ENCODE peak calls at places on chromosomes 4 and X, in five cellular contexts. One of them, this sample, is unnamed.

GRCh38 chr4:143728171-143728570 is 27.7 kb upstream of the FREM3 start:
- DNase-seq in psoas muscle: no peak
- DNase-seq in tibial nerve: no peak
- DNase-seq in cardiac muscle cell: no peak
- DNase-seq in breast epithelium: no peak
- DNase-seq in this sample: no peak

GRCh38 chrX:127300511-127300910 is 481.0 kb downstream of the PRR32 start:
- DNase-seq in psoas muscle: no peak
- DNase-seq in cardiac muscle cell: no peak
- DNase-seq in tibial nerve: no peak
- DNase-seq in breast epithelium: no peak
- DNase-seq in this sample: no peak

GRCh38 chrX:42755820-42756219 is 22.1 kb downstream of the PPP1R2C start:
- DNase-seq in psoas muscle: peak; percentile 41
- DNase-seq in cardiac muscle cell: no peak
- DNase-seq in tibial nerve: peak; percentile 31
- DNase-seq in breast epithelium: no peak
- DNase-seq in this sample: no peak

GRCh38 chr4:114563536-114564315 is 34.9 kb upstream of the UGT8 start:
- DNase-seq in breast epithelium: no peak
- DNase-seq in cardiac muscle cell: no peak
- DNase-seq in tibial nerve: no peak
- DNase-seq in psoas muscle: no peak
- DNase-seq in this sample: no peak

GRCh38 chr4:7155611-7156071 is 36.7 kb upstream of the SORCS2 start:
- DNase-seq in psoas muscle: no peak
- DNase-seq in tibial nerve: no peak
- DNase-seq in breast epithelium: peak; percentile 50
- DNase-seq in cardiac muscle cell: no peak
- DNase-seq in this sample: no peak

GRCh38 chr4:179110356-179110755 is 1668.1 kb upstream of the AGA start:
- DNase-seq in psoas muscle: no peak
- DNase-seq in tibial nerve: no peak
- DNase-seq in cardiac muscle cell: no peak
- DNase-seq in breast epithelium: no peak
- DNase-seq in this sample: no peak

GRCh38 chr4:83329521-83330105 is 5.0 kb downstream of the HPSE start:
- DNase-seq in psoas muscle: no peak
- DNase-seq in breast epithelium: no peak
- DNase-seq in tibial nerve: no peak
- DNase-seq in cardiac muscle cell: no peak
- DNase-seq in this sample: no peak

GRCh38 chrX:101415180-101416130 is 7.4 kb downstream of the HNRNPH2 start:
- DNase-seq in cardiac muscle cell: peak; percentile 60
- DNase-seq in psoas muscle: no peak
- DNase-seq in breast epithelium: no peak
- DNase-seq in tibial nerve: peak; percentile 39
- DNase-seq in this sample: peak; percentile 57

GRCh38 chr4:55503164-55503563 is 43.5 kb downstream of the CLOCK start:
- DNase-seq in cardiac muscle cell: no peak
- DNase-seq in breast epithelium: no peak
- DNase-seq in psoas muscle: no peak
- DNase-seq in tibial nerve: no peak
- DNase-seq in this sample: no peak

GRCh38 chr4:25702848-25703247 is 47.2 kb downstream of the SLC34A2 start:
- DNase-seq in tibial nerve: peak; percentile 23
- DNase-seq in cardiac muscle cell: peak; percentile 32
- DNase-seq in psoas muscle: peak; percentile 15
- DNase-seq in breast epithelium: no peak
- DNase-seq in this sample: no peak

GRCh38 chr4:163165217-163166017 is 1.3 kb downstream of the NAF1 start:
- DNase-seq in tibial nerve: no peak
- DNase-seq in psoas muscle: no peak
- DNase-seq in breast epithelium: no peak
- DNase-seq in cardiac muscle cell: no peak
- DNase-seq in this sample: no peak

GRCh38 chr4:54498661-54499111 is 159.1 kb upstream of the KIT start:
- DNase-seq in breast epithelium: no peak
- DNase-seq in psoas muscle: no peak
- DNase-seq in tibial nerve: no peak
- DNase-seq in cardiac muscle cell: no peak
- DNase-seq in this sample: no peak

GRCh38 chr4:4386736-4387392 is at the start of gene NSG1:
- DNase-seq in breast epithelium: no peak
- DNase-seq in cardiac muscle cell: peak; percentile 72
- DNase-seq in psoas muscle: no peak
- DNase-seq in tibial nerve: no peak
- DNase-seq in this sample: no peak

GRCh38 chr4:119873132-119873531 is 193.5 kb downstream of the MAD2L1 start:
- DNase-seq in cardiac muscle cell: no peak
- DNase-seq in breast epithelium: no peak
- DNase-seq in psoas muscle: no peak
- DNase-seq in tibial nerve: no peak
- DNase-seq in this sample: no peak

GRCh38 chrX:31435592-31435991 is 363.8 kb upstream of the FTHL17 start:
- DNase-seq in cardiac muscle cell: peak; percentile 47
- DNase-seq in tibial nerve: peak; percentile 6
- DNase-seq in psoas muscle: no peak
- DNase-seq in breast epithelium: no peak
- DNase-seq in this sample: no peak

GRCh38 chr4:8067945-8068894 is 90.4 kb downstream of the ABLIM2 start:
- DNase-seq in cardiac muscle cell: no peak
- DNase-seq in psoas muscle: peak; percentile 68
- DNase-seq in breast epithelium: no peak
- DNase-seq in tibial nerve: no peak
- DNase-seq in this sample: no peak

GRCh38 chrX:34734383-34734782 is 77.3 kb upstream of the TMEM47 start:
- DNase-seq in tibial nerve: no peak
- DNase-seq in psoas muscle: no peak
- DNase-seq in cardiac muscle cell: no peak
- DNase-seq in breast epithelium: no peak
- DNase-seq in this sample: no peak

GRCh38 chr4:1578968-1579833 is 104.9 kb downstream of the FAM53A start:
- DNase-seq in breast epithelium: no peak
- DNase-seq in cardiac muscle cell: peak; percentile 39
- DNase-seq in tibial nerve: peak; percentile 67
- DNase-seq in psoas muscle: peak; percentile 86
- DNase-seq in this sample: peak; percentile 78

GRCh38 chr4:151694819-151695730 is 65.7 kb downstream of the GATB start:
- DNase-seq in tibial nerve: no peak
- DNase-seq in cardiac muscle cell: peak; percentile 83
- DNase-seq in breast epithelium: no peak
- DNase-seq in psoas muscle: no peak
- DNase-seq in this sample: no peak

GRCh38 chr4:110135523-110135922 is 62.9 kb downstream of the ELOVL6 start:
- DNase-seq in breast epithelium: no peak
- DNase-seq in psoas muscle: no peak
- DNase-seq in cardiac muscle cell: no peak
- DNase-seq in tibial nerve: no peak
- DNase-seq in this sample: no peak

GRCh38 chr4:149203256-149204001 is 612.2 kb downstream of the IQCM start:
- DNase-seq in tibial nerve: no peak
- DNase-seq in cardiac muscle cell: peak; percentile 79
- DNase-seq in psoas muscle: no peak
- DNase-seq in breast epithelium: no peak
- DNase-seq in this sample: no peak

GRCh38 chr4:1937550-1937949 is 66.4 kb downstream of the NSD2 start:
- DNase-seq in breast epithelium: no peak
- DNase-seq in psoas muscle: no peak
- DNase-seq in cardiac muscle cell: no peak
- DNase-seq in tibial nerve: no peak
- DNase-seq in this sample: no peak

GRCh38 chr4:22514431-22514830 is 1.4 kb downstream of the ADGRA3 start:
- DNase-seq in tibial nerve: no peak
- DNase-seq in cardiac muscle cell: no peak
- DNase-seq in breast epithelium: no peak
- DNase-seq in psoas muscle: no peak
- DNase-seq in this sample: no peak

DNA sequence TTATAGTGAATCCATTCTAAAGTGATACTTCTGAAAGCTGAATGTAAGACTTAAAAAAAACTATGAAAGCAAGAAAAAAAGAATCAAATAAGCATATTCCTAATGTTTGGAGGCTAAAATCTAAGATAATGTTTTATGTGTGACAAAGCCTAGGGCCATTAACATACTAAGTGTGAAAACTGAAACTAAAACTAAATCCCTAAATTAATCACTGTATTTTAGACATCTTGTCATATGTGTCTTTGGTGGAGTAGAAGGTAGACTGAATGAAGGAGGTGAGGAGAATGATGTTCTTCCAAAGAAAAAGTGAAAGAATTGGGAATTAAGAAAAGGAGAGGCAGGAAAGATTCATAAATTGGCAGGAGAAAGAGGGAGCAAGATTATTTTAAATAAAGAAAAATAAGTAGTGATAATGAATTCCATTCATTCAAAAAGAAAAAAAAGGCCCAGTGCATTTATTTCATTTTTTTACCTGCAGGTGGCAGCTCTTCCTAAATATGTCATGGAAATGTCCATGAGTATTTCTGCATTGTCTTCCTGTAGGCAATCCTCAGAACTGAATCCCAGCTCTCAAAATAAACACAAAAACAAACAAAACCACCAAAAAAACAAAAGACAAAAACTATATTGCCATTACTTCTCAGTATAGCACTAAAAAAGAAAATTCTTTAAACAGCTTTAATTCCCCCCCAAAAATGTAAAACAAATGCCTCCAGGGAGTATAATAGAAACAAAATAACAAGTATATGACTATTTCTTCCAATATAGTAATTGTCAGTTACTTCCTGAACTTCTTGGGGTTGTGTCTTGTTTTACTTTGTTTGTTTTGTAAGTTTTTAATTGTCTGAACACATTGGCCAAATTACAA is 17.0 kb upstream of the AP1AR start:
- DNase-seq in tibial nerve: no peak
- DNase-seq in cardiac muscle cell: peak; percentile 20
- DNase-seq in breast epithelium: no peak
- DNase-seq in psoas muscle: no peak
- DNase-seq in this sample: no peak
- TF ChIP-seq CTCF in tibial nerve: peak; percentile 26
- TF ChIP-seq CTCF in cardiac muscle cell: peak; percentile 42
- TF ChIP-seq CTCF in breast epithelium: peak; percentile 53
- TF ChIP-seq CTCF in psoas muscle: peak; percentile 54
- TF ChIP-seq CTCF in this sample: peak; percentile 33

DNA sequence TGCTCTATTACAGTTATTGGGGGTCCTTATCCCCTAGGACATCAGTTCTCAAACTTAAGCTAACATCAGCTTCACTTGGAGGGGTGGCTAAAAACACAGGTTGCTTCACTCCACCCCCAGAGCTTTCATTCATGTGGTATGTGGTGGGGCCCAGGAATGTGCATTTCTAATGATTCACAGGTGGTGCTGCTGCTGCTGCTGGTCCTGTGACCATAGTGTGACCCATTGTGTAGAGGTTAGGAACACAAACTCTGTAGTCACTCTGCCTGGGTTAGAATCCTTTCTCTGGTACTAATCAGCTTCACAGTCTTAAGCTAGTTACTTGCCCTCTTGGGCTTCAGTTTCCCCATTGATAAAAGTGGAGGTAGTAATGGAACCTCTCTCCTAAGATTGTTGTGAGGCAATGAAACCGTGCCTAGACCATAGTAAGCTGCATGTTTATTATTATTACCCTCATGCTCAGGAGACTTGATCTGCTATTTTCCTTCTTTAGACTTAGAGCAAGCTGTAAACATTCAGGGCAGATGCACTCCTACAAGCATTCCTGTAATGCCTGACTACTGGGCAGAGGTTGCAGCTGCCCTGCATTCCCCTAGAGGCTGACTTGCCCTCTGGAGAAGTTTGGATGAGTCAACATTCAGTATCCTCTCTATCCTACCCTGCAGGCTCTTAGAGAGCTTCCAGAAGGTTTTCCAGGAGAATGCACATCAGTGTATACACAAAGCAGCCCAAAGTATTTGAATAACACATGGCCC is 94.1 kb upstream of the ACSL4 start:
- DNase-seq in cardiac muscle cell: no peak
- DNase-seq in tibial nerve: no peak
- DNase-seq in psoas muscle: no peak
- DNase-seq in breast epithelium: no peak
- DNase-seq in this sample: no peak
- TF ChIP-seq CTCF in cardiac muscle cell: peak; percentile 7
- TF ChIP-seq CTCF in tibial nerve: no peak
- TF ChIP-seq CTCF in psoas muscle: no peak
- TF ChIP-seq CTCF in breast epithelium: no peak
- TF ChIP-seq CTCF in this sample: no peak

GRCh38 chr4:70734168-70734954 is 12.6 kb downstream of the RUFY3 start:
- DNase-seq in cardiac muscle cell: peak; percentile 18
- DNase-seq in breast epithelium: no peak
- DNase-seq in psoas muscle: no peak
- DNase-seq in tibial nerve: no peak
- DNase-seq in this sample: peak; percentile 70

GRCh38 chr4:70737006-70737405 is 15.2 kb downstream of the RUFY3 start:
- DNase-seq in breast epithelium: no peak
- DNase-seq in cardiac muscle cell: no peak
- DNase-seq in psoas muscle: no peak
- DNase-seq in tibial nerve: no peak
- DNase-seq in this sample: no peak

GRCh38 chr4:70739496-70740337 is 18.0 kb downstream of the RUFY3 start:
- DNase-seq in psoas muscle: no peak
- DNase-seq in breast epithelium: no peak
- DNase-seq in cardiac muscle cell: no peak
- DNase-seq in tibial nerve: no peak
- DNase-seq in this sample: no peak

GRCh38 chr4:70734971-70735370 is 13.2 kb downstream of the RUFY3 start:
- DNase-seq in cardiac muscle cell: no peak
- DNase-seq in psoas muscle: no peak
- DNase-seq in tibial nerve: no peak
- DNase-seq in breast epithelium: no peak
- DNase-seq in this sample: no peak

DNA sequence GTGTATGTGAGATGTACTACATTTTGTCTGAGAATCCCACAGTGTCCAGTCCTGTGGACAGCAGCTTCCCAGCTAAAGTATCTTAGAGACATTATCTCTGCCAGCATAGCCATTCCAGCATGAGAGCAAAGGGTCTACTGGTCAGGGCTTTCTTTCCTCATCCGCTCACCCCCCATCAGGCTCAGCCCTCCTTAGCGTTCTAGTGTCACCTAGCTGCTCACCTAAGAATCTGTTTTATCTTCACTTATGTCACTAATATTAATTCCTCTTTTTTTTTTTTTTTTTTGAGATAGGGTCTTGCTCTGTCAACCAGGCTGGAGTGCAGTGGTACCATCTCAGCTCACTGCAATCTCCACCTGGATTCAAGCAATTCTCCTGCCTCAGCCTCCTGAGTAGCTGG is 15.6 kb downstream of the RUFY3 start:
- DNase-seq in tibial nerve: no peak
- DNase-seq in breast epithelium: no peak
- DNase-seq in psoas muscle: no peak
- DNase-seq in cardiac muscle cell: no peak
- DNase-seq in this sample: no peak
- TF ChIP-seq CTCF in tibial nerve: no peak
- TF ChIP-seq CTCF in breast epithelium: no peak
- TF ChIP-seq CTCF in psoas muscle: no peak
- TF ChIP-seq CTCF in cardiac muscle cell: no peak
- TF ChIP-seq CTCF in this sample: no peak

DNA sequence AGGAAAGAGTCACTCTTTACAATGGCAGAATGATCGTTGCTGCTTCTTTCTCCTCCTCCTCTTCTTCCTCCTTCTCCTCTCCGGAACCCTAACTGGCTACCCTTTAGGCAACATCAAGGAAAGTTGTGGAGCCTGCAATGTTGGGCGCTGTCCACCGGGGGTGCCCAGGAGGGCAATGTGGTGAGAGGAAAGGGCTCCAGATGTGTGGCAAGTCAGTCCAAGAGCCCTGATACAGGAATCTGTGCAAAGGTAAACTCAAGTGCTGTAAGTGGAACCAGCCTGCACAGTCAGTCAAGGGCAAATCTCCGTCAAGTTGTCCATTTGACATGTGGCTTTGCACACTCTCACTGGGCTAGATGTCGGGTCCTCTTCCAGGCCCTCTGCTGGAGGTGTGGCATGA is 2.8 kb downstream of the RTL5 start:
- DNase-seq in breast epithelium: no peak
- DNase-seq in cardiac muscle cell: peak; percentile 65
- DNase-seq in tibial nerve: no peak
- DNase-seq in psoas muscle: no peak
- DNase-seq in this sample: no peak
- TF ChIP-seq CTCF in breast epithelium: peak; percentile 17
- TF ChIP-seq CTCF in cardiac muscle cell: peak; percentile 38
- TF ChIP-seq CTCF in tibial nerve: peak; percentile 23
- TF ChIP-seq CTCF in psoas muscle: peak; percentile 15
- TF ChIP-seq CTCF in this sample: no peak

This sample was measured in GM10248.